ENCODE peak calls at places on chromosomes 13 and 19, in six cellular contexts. One of them, this sample, is unnamed.

GRCh38 chr13:110559429-110559943 is 2.0 kb downstream of the RAB20 start:
- DNase-seq in AG04450: no peak
- DNase-seq in thoracic aorta: no peak
- DNase-seq in B cell: no peak
- DNase-seq in AG09319: no peak
- DNase-seq in HCT116: no peak
- DNase-seq in this sample: no peak

GRCh38 chr13:30332516-30333165 is 25.3 kb upstream of the KATNAL1 start:
- DNase-seq in AG04450: no peak
- DNase-seq in thoracic aorta: no peak
- DNase-seq in B cell: no peak
- DNase-seq in AG09319: no peak
- DNase-seq in HCT116: no peak
- DNase-seq in this sample: no peak

GRCh38 chr13:37375071-37375470 is 223.5 kb downstream of the POSTN start:
- DNase-seq in AG04450: no peak
- DNase-seq in thoracic aorta: no peak
- DNase-seq in B cell: no peak
- DNase-seq in AG09319: no peak
- DNase-seq in HCT116: no peak
- DNase-seq in this sample: no peak

GRCh38 chr19:20928371-20928770 is 5.3 kb downstream of the ZNF85 start:
- DNase-seq in AG04450: peak
- DNase-seq in thoracic aorta: no peak
- DNase-seq in B cell: no peak
- DNase-seq in AG09319: no peak
- DNase-seq in HCT116: no peak
- DNase-seq in this sample: no peak

GRCh38 chr13:100334209-100334608 is 245.3 kb downstream of the PCCA start:
- DNase-seq in AG04450: no peak
- DNase-seq in thoracic aorta: no peak
- DNase-seq in B cell: no peak
- DNase-seq in AG09319: no peak
- DNase-seq in HCT116: no peak
- DNase-seq in this sample: no peak

GRCh38 chr13:73338389-73338788 is 279.6 kb downstream of the KLF5 start:
- DNase-seq in AG04450: no peak
- DNase-seq in thoracic aorta: no peak
- DNase-seq in B cell: no peak
- DNase-seq in AG09319: no peak
- DNase-seq in HCT116: no peak
- DNase-seq in this sample: no peak

GRCh38 chr13:32225494-32225931 is 89.7 kb downstream of the ZAR1L start:
- DNase-seq in AG04450: peak
- DNase-seq in thoracic aorta: no peak
- DNase-seq in B cell: no peak
- DNase-seq in AG09319: peak
- DNase-seq in HCT116: no peak
- DNase-seq in this sample: no peak

GRCh38 chr13:50387124-50387581 is 371.9 kb downstream of the KCNRG start:
- DNase-seq in AG04450: no peak
- DNase-seq in thoracic aorta: no peak
- DNase-seq in B cell: no peak
- DNase-seq in AG09319: no peak
- DNase-seq in HCT116: no peak
- DNase-seq in this sample: no peak

GRCh38 chr13:113643593-113643992 is 14.4 kb downstream of the ATP4B start:
- DNase-seq in AG04450: no peak
- DNase-seq in thoracic aorta: no peak
- DNase-seq in B cell: no peak
- DNase-seq in AG09319: no peak
- DNase-seq in HCT116: no peak
- DNase-seq in this sample: no peak

GRCh38 chr19:45150731-45151725 is 9.8 kb downstream of the NKPD1 start:
- DNase-seq in AG04450: no peak
- DNase-seq in thoracic aorta: no peak
- DNase-seq in B cell: peak
- DNase-seq in AG09319: no peak
- DNase-seq in HCT116: no peak
- DNase-seq in this sample: no peak

GRCh38 chr13:61255035-61255796 is 160.4 kb downstream of the PCDH20 start:
- DNase-seq in AG04450: no peak
- DNase-seq in thoracic aorta: no peak
- DNase-seq in B cell: no peak
- DNase-seq in AG09319: no peak
- DNase-seq in HCT116: peak
- DNase-seq in this sample: no peak

GRCh38 chr13:45206340-45206739 is 5.5 kb upstream of the KCTD4 start:
- DNase-seq in AG04450: peak
- DNase-seq in thoracic aorta: no peak
- DNase-seq in B cell: no peak
- DNase-seq in AG09319: peak
- DNase-seq in HCT116: peak
- DNase-seq in this sample: no peak

GRCh38 chr19:14559916-14560775 is 11.7 kb downstream of the NDUFB7 start:
- DNase-seq in AG04450: no peak
- DNase-seq in thoracic aorta: no peak
- DNase-seq in B cell: no peak
- DNase-seq in AG09319: no peak
- DNase-seq in HCT116: no peak
- DNase-seq in this sample: no peak

GRCh38 chr19:4622695-4623421 is 16.5 kb upstream of the TNFAIP8L1 start:
- DNase-seq in AG04450: no peak
- DNase-seq in thoracic aorta: no peak
- DNase-seq in B cell: no peak
- DNase-seq in AG09319: no peak
- DNase-seq in HCT116: no peak
- DNase-seq in this sample: no peak

GRCh38 chr13:50598338-50598737 is 245.2 kb downstream of the DLEU7 start:
- DNase-seq in AG04450: no peak
- DNase-seq in thoracic aorta: no peak
- DNase-seq in B cell: no peak
- DNase-seq in AG09319: no peak
- DNase-seq in HCT116: no peak
- DNase-seq in this sample: no peak

GRCh38 chr19:48513289-48514122 is 1.9 kb upstream of the LMTK3 start:
- DNase-seq in AG04450: no peak
- DNase-seq in thoracic aorta: no peak
- DNase-seq in B cell: peak
- DNase-seq in AG09319: peak
- DNase-seq in HCT116: peak
- DNase-seq in this sample: no peak

GRCh38 chr13:29494520-29494919 is 101.0 kb downstream of the SLC7A1 start:
- DNase-seq in AG04450: no peak
- DNase-seq in thoracic aorta: no peak
- DNase-seq in B cell: no peak
- DNase-seq in AG09319: no peak
- DNase-seq in HCT116: no peak
- DNase-seq in this sample: no peak

GRCh38 chr13:31209172-31209818 is 9.5 kb downstream of the B3GLCT start:
- DNase-seq in AG04450: no peak
- DNase-seq in thoracic aorta: no peak
- DNase-seq in B cell: no peak
- DNase-seq in AG09319: no peak
- DNase-seq in HCT116: no peak
- DNase-seq in this sample: no peak

GRCh38 chr13:74251778-74252519 is 117.7 kb upstream of the KLF12 start:
- DNase-seq in AG04450: no peak
- DNase-seq in thoracic aorta: no peak
- DNase-seq in B cell: no peak
- DNase-seq in AG09319: no peak
- DNase-seq in HCT116: no peak
- DNase-seq in this sample: no peak

GRCh38 chr19:46423194-46423593 is 5.5 kb downstream of the PNMA8C start:
- DNase-seq in AG04450: no peak
- DNase-seq in thoracic aorta: no peak
- DNase-seq in B cell: no peak
- DNase-seq in AG09319: no peak
- DNase-seq in HCT116: no peak
- DNase-seq in this sample: no peak
- TF ChIP-seq CTCF in AG04450: no peak
- TF ChIP-seq CTCF in thoracic aorta: no peak
- TF ChIP-seq CTCF in B cell: no peak
- TF ChIP-seq CTCF in AG09319: no peak
- TF ChIP-seq CTCF in HCT116: no peak
- TF ChIP-seq CTCF in this sample: no peak

GRCh38 chr13:96053003-96053703 is at the start of gene UGGT2:
- DNase-seq in AG04450: peak
- DNase-seq in thoracic aorta: peak
- DNase-seq in B cell: peak
- DNase-seq in AG09319: peak
- DNase-seq in HCT116: peak
- DNase-seq in this sample: no peak
- TF ChIP-seq CTCF in AG04450: no peak
- TF ChIP-seq CTCF in thoracic aorta: no peak
- TF ChIP-seq CTCF in B cell: no peak
- TF ChIP-seq CTCF in AG09319: no peak
- TF ChIP-seq CTCF in HCT116: no peak
- TF ChIP-seq CTCF in this sample: no peak

DNA sequence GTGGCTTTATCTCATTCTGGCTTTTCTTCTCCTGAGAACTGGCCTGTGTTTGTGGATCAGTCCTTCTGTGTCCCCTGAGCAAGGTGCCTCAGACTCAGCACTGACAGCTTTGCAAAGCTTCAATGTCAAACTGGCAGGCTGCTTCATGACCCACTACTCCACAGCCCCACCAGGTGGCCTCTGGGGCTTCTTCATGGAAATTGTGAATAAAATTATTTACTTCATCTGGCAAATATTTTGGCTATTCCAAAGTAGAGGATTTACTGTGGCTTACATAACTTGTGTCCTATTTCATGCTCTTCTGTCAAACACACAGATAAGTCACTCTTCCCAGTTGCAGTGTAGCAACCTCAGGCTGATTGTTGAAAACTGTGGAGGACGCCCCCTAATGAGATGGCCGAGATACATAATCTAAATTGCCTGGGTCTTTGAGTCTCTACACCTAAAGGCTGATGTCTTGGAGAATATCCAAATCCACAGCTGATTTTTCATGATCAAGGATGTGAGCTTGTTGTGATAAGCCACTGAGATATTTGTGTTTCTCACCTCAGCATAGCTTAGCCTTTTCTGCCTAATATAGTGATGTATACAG is 721.9 kb upstream of the SLC10A2 start:
- DNase-seq in AG04450: no peak
- DNase-seq in thoracic aorta: no peak
- DNase-seq in B cell: no peak
- DNase-seq in AG09319: no peak
- DNase-seq in HCT116: no peak
- DNase-seq in this sample: no peak
- TF ChIP-seq CTCF in AG04450: no peak
- TF ChIP-seq CTCF in thoracic aorta: no peak
- TF ChIP-seq CTCF in B cell: no peak
- TF ChIP-seq CTCF in AG09319: no peak
- TF ChIP-seq CTCF in HCT116: peak
- TF ChIP-seq CTCF in this sample: no peak

GRCh38 chr19:12365094-12365371 is 450 bp downstream of the ZNF442 start:
- DNase-seq in AG04450: no peak
- DNase-seq in thoracic aorta: no peak
- DNase-seq in B cell: peak
- DNase-seq in AG09319: no peak
- DNase-seq in HCT116: no peak
- DNase-seq in this sample: no peak

GRCh38 chr19:12365372-12366162 is at the start of gene ZNF442:
- DNase-seq in AG04450: peak
- DNase-seq in thoracic aorta: peak
- DNase-seq in B cell: peak
- DNase-seq in AG09319: peak
- DNase-seq in HCT116: no peak
- DNase-seq in this sample: peak

GRCh38 chr19:12364391-12365093 is 941 bp downstream of the ZNF442 start:
- DNase-seq in AG04450: no peak
- DNase-seq in thoracic aorta: no peak
- DNase-seq in B cell: peak
- DNase-seq in AG09319: no peak
- DNase-seq in HCT116: no peak
- DNase-seq in this sample: no peak
- TF ChIP-seq CTCF in AG04450: no peak
- TF ChIP-seq CTCF in thoracic aorta: no peak
- TF ChIP-seq CTCF in B cell: no peak
- TF ChIP-seq CTCF in AG09319: no peak
- TF ChIP-seq CTCF in HCT116: no peak
- TF ChIP-seq CTCF in this sample: no peak

GRCh38 chr19:43432866-43433673 is 18.4 kb downstream of the TEX101 start:
- DNase-seq in AG04450: no peak
- DNase-seq in thoracic aorta: no peak
- DNase-seq in B cell: peak
- DNase-seq in AG09319: no peak
- DNase-seq in HCT116: peak
- DNase-seq in this sample: peak
- TF ChIP-seq CTCF in AG04450: peak
- TF ChIP-seq CTCF in thoracic aorta: peak
- TF ChIP-seq CTCF in B cell: peak
- TF ChIP-seq CTCF in AG09319: peak
- TF ChIP-seq CTCF in HCT116: peak
- TF ChIP-seq CTCF in this sample: peak

DNA sequence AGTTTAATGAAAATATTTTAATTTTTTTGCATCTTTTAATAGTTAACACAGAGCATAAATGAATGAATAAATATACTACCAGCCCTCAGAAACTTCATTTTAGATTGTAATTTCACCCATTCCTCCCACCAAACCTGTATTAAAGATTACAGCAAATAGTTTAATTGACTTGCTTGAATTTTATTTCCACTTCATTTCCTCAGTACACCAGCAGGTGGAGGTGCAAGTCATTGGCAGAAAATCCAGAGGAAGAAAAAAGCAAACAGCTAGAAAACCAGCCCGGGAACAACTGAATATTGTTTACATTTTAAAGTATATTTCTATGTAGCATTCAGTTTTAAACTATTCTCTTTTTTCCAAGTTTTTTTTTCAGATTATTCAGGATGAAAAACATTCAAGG is 177.8 kb downstream of the OLFM4 start:
- DNase-seq in AG04450: no peak
- DNase-seq in thoracic aorta: no peak
- DNase-seq in B cell: no peak
- DNase-seq in AG09319: no peak
- DNase-seq in HCT116: no peak
- DNase-seq in this sample: no peak
- TF ChIP-seq CTCF in AG04450: peak
- TF ChIP-seq CTCF in thoracic aorta: no peak
- TF ChIP-seq CTCF in B cell: no peak
- TF ChIP-seq CTCF in AG09319: peak
- TF ChIP-seq CTCF in HCT116: no peak
- TF ChIP-seq CTCF in this sample: no peak

GRCh38 chr19:1445932-1446712 is 3.8 kb upstream of the APC2 start:
- DNase-seq in AG04450: no peak
- DNase-seq in thoracic aorta: no peak
- DNase-seq in B cell: peak
- DNase-seq in AG09319: no peak
- DNase-seq in HCT116: no peak
- DNase-seq in this sample: no peak
- TF ChIP-seq CTCF in AG04450: no peak
- TF ChIP-seq CTCF in thoracic aorta: no peak
- TF ChIP-seq CTCF in B cell: no peak
- TF ChIP-seq CTCF in AG09319: no peak
- TF ChIP-seq CTCF in HCT116: no peak
- TF ChIP-seq CTCF in this sample: no peak

This sample was measured in natural killer cell.